ENCODE peak calls at places on chromosomes 6 and 20, in six cellular contexts. R, H, E, Z, O and V are unnamed samples.

GRCh38 chr6:82842721-82843120 is 222.9 kb downstream of the UBE3D start:
- DNase-seq in H (no peak), O (no peak), R (no peak), Z (no peak), E (no peak), V (no peak)

GRCh38 chr20:49938173-49939163 is 2.3 kb downstream of the RNF114 start:
- DNase-seq in H (no peak), O (no peak), R (no peak), E (no peak), Z (no peak), V (no peak)

GRCh38 chr6:147169529-147169928 is 34.7 kb upstream of the STXBP5 start:
- DNase-seq in Z (no peak), R (no peak), O (no peak), H (no peak), E (no peak), V (no peak)

GRCh38 chr6:96032646-96033045 is 16.9 kb downstream of the FUT9 start:
- DNase-seq in O (peak), H (no peak), R (no peak), Z (no peak), E (no peak), V (no peak)

GRCh38 chr6:111260570-111261298 is 173.4 kb downstream of the SLC16A10 start:
- DNase-seq in O (no peak), R (no peak), H (no peak), E (no peak), Z (no peak), V (no peak)

GRCh38 chr6:68834561-68834960 is 199.5 kb downstream of the ADGRB3 start:
- DNase-seq in Z (no peak), R (no peak), O (no peak), H (no peak), E (no peak), V (no peak)

GRCh38 chr6:142885182-142885867 is 59.7 kb downstream of the HIVEP2 start:
- DNase-seq in E (no peak), Z (peak), R (peak), O (no peak), H (peak), V (peak)

GRCh38 chr6:29722773-29723665 is at the start of gene HLA-F:
- DNase-seq in O (peak), R (peak), E (no peak), H (peak), Z (peak), V (peak)

GRCh38 chr6:170225852-170226417 is 64.9 kb downstream of the DLL1 start:
- DNase-seq in H (no peak), Z (no peak), R (no peak), O (no peak), E (no peak), V (peak)